ENCODE peak calls at places on chromosomes 6 and 20, in eight cellular contexts. Q is PC-3, U is hepatocyte, V is SK-N-SH, M is MM.1S, K is PC-9, S is GM23338, H is GM23248. W is an unnamed sample.

GRCh38 chr6:105077592-105078463 is 102.0 kb downstream of the POPDC3 start:
- DNase-seq in Q (peak; percentile 71), U (peak; percentile 57), V (peak; percentile 31), M (peak; percentile 52), K (peak; percentile 39), S (peak; percentile 76), H (peak; percentile 78), W (peak; percentile 81)

GRCh38 chr6:144710207-144710606 is 425.1 kb downstream of the UTRN start:
- DNase-seq in Q (peak; percentile 91), U (no peak), V (no peak), M (no peak), K (peak; percentile 80), S (no peak), H (peak; percentile 96), W (no peak)

GRCh38 chr6:125480571-125480970 is 178.8 kb upstream of the HDDC2 start:
- DNase-seq in Q (no peak), U (no peak), V (no peak), M (no peak), K (no peak), S (no peak), H (no peak), W (no peak)

GRCh38 chr6:5592911-5593519 is 331.7 kb downstream of the FARS2 start:
- DNase-seq in Q (no peak), U (no peak), V (no peak), M (no peak), K (no peak), S (no peak), H (no peak), W (no peak)

GRCh38 chr6:168017629-168018028 is 20.2 kb downstream of the KIF25 start:
- DNase-seq in Q (no peak), U (no peak), V (no peak), M (no peak), K (no peak), S (no peak), H (no peak), W (no peak)

GRCh38 chr20:13396036-13396435 is 175.0 kb downstream of the ISM1 start:
- DNase-seq in Q (no peak), U (no peak), V (no peak), M (peak; percentile 55), K (no peak), S (no peak), H (peak; percentile 53), W (no peak)

GRCh38 chr6:128598561-128598960 is 78.2 kb upstream of the PTPRK start:
- DNase-seq in Q (peak; percentile 85), U (peak; percentile 8), V (no peak), M (no peak), K (peak; percentile 97), S (no peak), H (no peak), W (no peak)

GRCh38 chr6:80767808-80768207 is 661.3 kb downstream of the BCKDHB start:
- DNase-seq in Q (peak; percentile 75), U (no peak), V (no peak), M (no peak), K (no peak), S (peak; percentile 20), H (peak; percentile 93), W (no peak)

GRCh38 chr6:45655630-45656422 is 278.1 kb upstream of the SUPT3H start:
- DNase-seq in Q (peak; percentile 98), U (peak; percentile 59), V (no peak), M (no peak), K (peak; percentile 98), S (no peak), H (peak; percentile 99), W (no peak)

GRCh38 chr20:61895686-61896057 is 170.0 kb downstream of the TAF4 start:
- DNase-seq in Q (no peak), U (no peak), V (no peak), M (no peak), K (no peak), S (no peak), H (no peak), W (no peak)

GRCh38 chr6:106536863-106537262 is 92.4 kb downstream of the RTN4IP1 start:
- DNase-seq in Q (no peak), U (no peak), V (no peak), M (no peak), K (no peak), S (no peak), H (no peak), W (no peak)

GRCh38 chr20:48283470-48284110 is 498.3 kb upstream of the SULF2 start:
- DNase-seq in Q (peak; percentile 93), U (peak; percentile 51), V (no peak), M (no peak), K (peak; percentile 50), S (no peak), H (peak; percentile 93), W (peak; percentile 9)

GRCh38 chr6:136968831-136969230 is 46.7 kb downstream of the SLC35D3 start:
- DNase-seq in Q (peak; percentile 30), U (no peak), V (peak; percentile 81), M (no peak), K (no peak), S (no peak), H (no peak), W (no peak)

DNA sequence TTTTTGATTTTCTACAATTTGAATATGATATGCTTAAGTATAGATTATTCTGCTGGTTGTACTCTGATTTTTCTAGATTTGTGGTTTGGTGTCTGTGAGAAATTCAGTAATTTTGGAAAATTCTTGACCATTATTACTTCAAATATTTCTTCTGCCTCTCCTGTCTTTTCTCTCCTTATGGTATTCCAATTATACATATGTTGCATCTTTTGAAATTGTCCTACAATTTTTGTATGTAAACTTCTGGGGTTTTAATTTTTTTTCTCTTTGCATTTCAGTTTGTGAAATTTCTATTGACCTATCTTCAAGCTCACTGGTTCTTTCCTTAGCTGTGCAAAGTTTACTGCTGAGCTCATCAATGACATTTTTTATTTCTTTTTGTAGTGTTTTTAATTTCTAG is 534.4 kb upstream of the SLC35B3 start:
- DNase-seq in Q (no peak), U (no peak), V (no peak), M (no peak), K (no peak), S (no peak), H (no peak), W (no peak)
- H3K9me2 ChIP-seq in Q (no peaks in the 10 kb centered on the region), U (no peaks in the 10 kb centered on the region), V (no peaks in the 10 kb centered on the region), M (no peaks in the 10 kb centered on the region), K (no peaks in the 10 kb centered on the region), S (no peaks in the 10 kb centered on the region), H (no peaks in the 10 kb centered on the region), W (no peaks in the 10 kb centered on the region)

DNA sequence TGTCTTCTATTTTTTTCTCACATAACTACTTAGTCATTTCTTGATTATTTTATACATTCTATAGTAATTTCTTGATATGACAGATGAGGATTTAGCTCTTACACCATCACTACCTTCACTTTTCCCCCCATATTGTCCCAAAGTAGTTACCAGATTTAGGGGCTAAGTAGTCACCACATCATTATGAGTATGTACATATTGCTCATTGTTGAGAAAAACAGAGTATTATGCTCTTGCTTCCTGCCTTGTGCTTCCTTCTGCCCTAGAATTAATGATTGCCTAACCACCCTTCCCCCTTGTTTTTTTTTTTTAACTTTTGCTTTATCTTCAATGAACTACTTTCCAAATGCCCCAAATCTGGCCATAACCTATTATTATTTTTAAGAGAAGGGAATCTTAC is 6.8 kb upstream of the HLA-B start:
- DNase-seq in Q (no peak), U (no peak), V (no peak), M (no peak), K (no peak), S (no peak), H (no peak), W (no peak)
- H3K9me2 ChIP-seq in Q (no peaks in the 10 kb centered on the region), U (no peaks in the 10 kb centered on the region), V (no peaks in the 10 kb centered on the region), M (no peaks in the 10 kb centered on the region), K (no peaks in the 10 kb centered on the region), S (no peaks in the 10 kb centered on the region), H (no peaks in the 10 kb centered on the region), W (no peaks in the 10 kb centered on the region)

GRCh38 chr6:133855994-133856393 is 32.9 kb upstream of the TCF21 start:
- DNase-seq in Q (no peak), U (no peak), V (no peak), M (no peak), K (no peak), S (peak; percentile 14), H (no peak), W (no peak)

GRCh38 chr6:133854167-133854632 is 34.7 kb upstream of the TCF21 start:
- DNase-seq in Q (no peak), U (no peak), V (no peak), M (no peak), K (no peak), S (peak; percentile 74), H (no peak), W (no peak)

GRCh38 chr6:133856911-133857310 is 32.0 kb upstream of the TCF21 start:
- DNase-seq in Q (no peak), U (no peak), V (no peak), M (no peak), K (no peak), S (no peak), H (no peak), W (no peak)

GRCh38 chr6:133854633-133855598 is 34.0 kb upstream of the TCF21 start:
- DNase-seq in Q (no peak), U (peak; percentile 28), V (peak; percentile 24), M (peak; percentile 47), K (no peak), S (peak; percentile 54), H (peak; percentile 27), W (no peak)

GRCh38 chr6:133855599-133855972 is 33.3 kb upstream of the TCF21 start:
- DNase-seq in Q (no peak), U (no peak), V (no peak), M (no peak), K (no peak), S (no peak), H (no peak), W (no peak)
- H3K9me2 ChIP-seq in Q (no peaks in the 10 kb centered on the region), U (no peaks in the 10 kb centered on the region), V (no peaks in the 10 kb centered on the region), M (no peaks in the 10 kb centered on the region), K (no peaks in the 10 kb centered on the region), S (no peaks in the 10 kb centered on the region), H (no peaks in the 10 kb centered on the region), W (no peaks in the 10 kb centered on the region)

GRCh38 chr6:28634758-28635546 is 109.3 kb downstream of the GPX5 start:
- DNase-seq in Q (peak; percentile 48), U (peak; percentile 53), V (peak; percentile 80), M (no peak), K (no peak), S (peak; percentile 79), H (peak; percentile 36), W (no peak)
- H3K9me2 ChIP-seq in Q (no peaks in the 10 kb centered on the region), U (no peaks in the 10 kb centered on the region), V (no peaks in the 10 kb centered on the region), M (no peaks in the 10 kb centered on the region), K (no peaks in the 10 kb centered on the region), S (no peaks in the 10 kb centered on the region), H (no peaks in the 10 kb centered on the region), W (no peaks in the 10 kb centered on the region)

DNA sequence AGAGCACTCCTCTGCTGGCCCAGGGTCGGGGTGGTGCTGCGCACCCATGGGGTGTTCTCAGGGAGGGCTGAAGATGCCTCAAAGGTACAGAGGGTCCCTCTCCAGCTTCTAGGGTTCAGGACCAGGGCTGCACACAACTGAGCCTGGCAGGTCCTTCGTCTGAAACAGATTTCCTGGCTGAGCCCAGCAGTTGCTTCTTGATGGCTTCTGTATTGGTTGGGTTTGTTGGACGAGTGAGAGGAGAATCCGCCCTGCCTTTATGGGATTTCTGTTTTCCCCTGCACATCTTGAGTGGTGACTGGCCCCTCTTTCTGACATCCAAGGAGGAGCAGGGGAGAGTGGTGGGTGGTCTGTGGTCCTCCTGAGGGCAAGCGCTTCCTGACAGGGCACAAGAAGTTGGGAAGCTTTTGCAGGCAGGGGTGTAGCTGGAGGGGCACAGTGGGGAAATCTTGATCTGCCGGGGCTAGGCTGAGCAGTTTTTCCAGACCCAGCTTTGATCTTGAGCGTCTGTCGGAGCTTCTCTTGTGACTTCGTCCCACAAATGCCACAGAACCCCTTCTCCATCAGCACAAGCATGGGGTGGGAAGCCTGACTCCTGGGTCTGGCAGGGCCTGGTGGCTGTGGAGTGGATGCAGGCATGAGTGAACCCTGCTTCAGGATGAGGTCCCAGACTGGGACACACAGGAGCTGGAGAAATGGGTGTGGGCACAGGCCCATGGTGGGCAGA is 116.5 kb downstream of the SYNDIG1 start:
- DNase-seq in Q (no peak), U (no peak), V (no peak), M (no peak), K (no peak), S (no peak), H (no peak), W (no peak)
- H3K9me2 ChIP-seq in Q (no peaks in the 10 kb centered on the region), U (no peaks in the 10 kb centered on the region), V (no peaks in the 10 kb centered on the region), M (no peaks in the 10 kb centered on the region), K (no peaks in the 10 kb centered on the region), S (no peaks in the 10 kb centered on the region), H (no peaks in the 10 kb centered on the region), W (no peaks in the 10 kb centered on the region)

W was measured in Karpas-422.